ENCODE peak calls at places on chromosomes 12 and 14, in ten cellular contexts. One of them, this sample, is unnamed.

GRCh38 chr12:8849785-8850184 is 27.4 kb downstream of the A2ML1 start:
- DNase-seq in chondrocyte: no peak
- DNase-seq in right lobe of liver: no peak
- DNase-seq in CD4-positive, alpha-beta T cell: no peak
- DNase-seq in psoas muscle: no peak
- DNase-seq in ovary: no peak
- DNase-seq in HFF-Myc: no peak
- DNase-seq in Calu3: no peak
- DNase-seq in mesothelial cell of epicardium: no peak
- DNase-seq in IMR-90: no peak
- DNase-seq in this sample: no peak

GRCh38 chr12:108855284-108856169 is 1.9 kb downstream of the SSH1 start:
- DNase-seq in chondrocyte: no peak
- DNase-seq in right lobe of liver: no peak
- DNase-seq in CD4-positive, alpha-beta T cell: no peak
- DNase-seq in psoas muscle: no peak
- DNase-seq in ovary: no peak
- DNase-seq in HFF-Myc: no peak
- DNase-seq in Calu3: no peak
- DNase-seq in mesothelial cell of epicardium: no peak
- DNase-seq in IMR-90: peak; percentile 52
- DNase-seq in this sample: no peak

GRCh38 chr12:20314325-20314724 is 54.0 kb upstream of the PDE3A start:
- DNase-seq in chondrocyte: no peak
- DNase-seq in right lobe of liver: no peak
- DNase-seq in CD4-positive, alpha-beta T cell: no peak
- DNase-seq in psoas muscle: no peak
- DNase-seq in ovary: no peak
- DNase-seq in HFF-Myc: no peak
- DNase-seq in Calu3: no peak
- DNase-seq in mesothelial cell of epicardium: no peak
- DNase-seq in IMR-90: peak; percentile 21
- DNase-seq in this sample: no peak

GRCh38 chr12:124485371-124485770 is 82.0 kb downstream of the NCOR2 start:
- DNase-seq in chondrocyte: peak; percentile 76
- DNase-seq in right lobe of liver: no peak
- DNase-seq in CD4-positive, alpha-beta T cell: no peak
- DNase-seq in psoas muscle: no peak
- DNase-seq in ovary: no peak
- DNase-seq in HFF-Myc: no peak
- DNase-seq in Calu3: no peak
- DNase-seq in mesothelial cell of epicardium: no peak
- DNase-seq in IMR-90: no peak
- DNase-seq in this sample: no peak

GRCh38 chr12:81146228-81147225 is 68.6 kb downstream of the ACSS3 start:
- DNase-seq in chondrocyte: no peak
- DNase-seq in right lobe of liver: no peak
- DNase-seq in CD4-positive, alpha-beta T cell: no peak
- DNase-seq in psoas muscle: no peak
- DNase-seq in ovary: no peak
- DNase-seq in HFF-Myc: no peak
- DNase-seq in Calu3: no peak
- DNase-seq in mesothelial cell of epicardium: no peak
- DNase-seq in IMR-90: no peak
- DNase-seq in this sample: no peak

GRCh38 chr14:89681086-89682018 is 264.3 kb upstream of the FOXN3 start:
- DNase-seq in chondrocyte: no peak
- DNase-seq in right lobe of liver: no peak
- DNase-seq in CD4-positive, alpha-beta T cell: no peak
- DNase-seq in psoas muscle: no peak
- DNase-seq in ovary: no peak
- DNase-seq in HFF-Myc: no peak
- DNase-seq in Calu3: no peak
- DNase-seq in mesothelial cell of epicardium: no peak
- DNase-seq in IMR-90: no peak
- DNase-seq in this sample: no peak

GRCh38 chr12:19482036-19482435 is 42.7 kb downstream of the AEBP2 start:
- DNase-seq in chondrocyte: no peak
- DNase-seq in right lobe of liver: no peak
- DNase-seq in CD4-positive, alpha-beta T cell: no peak
- DNase-seq in psoas muscle: no peak
- DNase-seq in ovary: no peak
- DNase-seq in HFF-Myc: no peak
- DNase-seq in Calu3: no peak
- DNase-seq in mesothelial cell of epicardium: no peak
- DNase-seq in IMR-90: no peak
- DNase-seq in this sample: peak; percentile 34

GRCh38 chr12:46214668-46215429 is 54.0 kb downstream of the SLC38A1 start:
- DNase-seq in chondrocyte: no peak
- DNase-seq in right lobe of liver: no peak
- DNase-seq in CD4-positive, alpha-beta T cell: peak; percentile 72
- DNase-seq in psoas muscle: no peak
- DNase-seq in ovary: no peak
- DNase-seq in HFF-Myc: no peak
- DNase-seq in Calu3: no peak
- DNase-seq in mesothelial cell of epicardium: no peak
- DNase-seq in IMR-90: peak; percentile 36
- DNase-seq in this sample: no peak

GRCh38 chr14:23580152-23580926 is 1.7 kb upstream of the JPH4 start:
- DNase-seq in chondrocyte: no peak
- DNase-seq in right lobe of liver: no peak
- DNase-seq in CD4-positive, alpha-beta T cell: no peak
- DNase-seq in psoas muscle: no peak
- DNase-seq in ovary: no peak
- DNase-seq in HFF-Myc: no peak
- DNase-seq in Calu3: no peak
- DNase-seq in mesothelial cell of epicardium: no peak
- DNase-seq in IMR-90: no peak
- DNase-seq in this sample: no peak

DNA sequence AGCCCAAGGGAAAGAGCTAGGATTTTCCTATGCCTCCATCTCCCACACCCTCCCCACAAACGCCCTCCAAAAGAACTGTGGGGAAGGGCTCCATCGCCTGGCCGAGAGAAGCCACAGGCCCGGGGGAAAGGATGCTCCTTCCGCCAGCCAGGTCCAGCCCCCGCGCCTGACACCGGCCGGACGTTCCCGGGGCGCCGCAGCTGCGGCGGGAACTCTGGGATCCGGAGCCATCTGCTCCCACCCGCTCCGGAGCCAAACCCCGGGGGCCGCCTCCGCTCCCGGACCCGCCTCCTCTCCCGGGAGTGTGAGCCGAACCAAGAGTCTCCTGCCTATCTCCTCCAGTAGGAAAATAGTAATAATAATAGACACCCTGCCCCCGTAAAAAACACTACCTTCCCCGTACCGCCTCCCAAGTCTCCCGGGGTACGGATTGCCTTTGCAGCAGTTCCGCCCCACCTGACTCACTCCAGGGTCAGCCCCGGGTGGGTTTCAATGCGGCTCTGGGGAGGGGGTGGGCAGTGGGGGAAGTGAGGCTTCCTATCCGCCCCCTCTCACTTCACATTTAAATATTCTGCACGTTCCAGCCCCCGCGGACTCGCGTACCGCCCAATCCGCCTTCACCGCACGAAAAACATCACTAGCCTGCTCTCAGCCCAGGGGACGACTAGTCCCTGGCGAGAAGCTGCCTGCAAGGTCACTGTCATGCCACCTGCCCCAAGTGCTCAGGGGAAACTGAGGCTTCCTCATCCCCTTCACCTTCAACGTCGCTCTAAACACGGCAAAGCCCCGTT is 2.4 kb downstream of the AGAP2 start:
- DNase-seq in chondrocyte: peak; percentile 83
- DNase-seq in right lobe of liver: no peak
- DNase-seq in CD4-positive, alpha-beta T cell: no peak
- DNase-seq in psoas muscle: no peak
- DNase-seq in ovary: peak; percentile 65
- DNase-seq in HFF-Myc: no peak
- DNase-seq in Calu3: peak; percentile 48
- DNase-seq in mesothelial cell of epicardium: no peak
- DNase-seq in IMR-90: peak; percentile 37
- DNase-seq in this sample: peak; percentile 56
- TF ChIP-seq CTCF in chondrocyte: peak; percentile 74
- TF ChIP-seq CTCF in right lobe of liver: peak; percentile 11
- TF ChIP-seq CTCF in CD4-positive, alpha-beta T cell: no peak
- TF ChIP-seq CTCF in psoas muscle: no peak
- TF ChIP-seq CTCF in ovary: no peak
- TF ChIP-seq CTCF in HFF-Myc: peak; percentile 39
- TF ChIP-seq CTCF in Calu3: no peak
- TF ChIP-seq CTCF in mesothelial cell of epicardium: no peak
- TF ChIP-seq CTCF in IMR-90: peak; percentile 50
- TF ChIP-seq CTCF in this sample: peak; percentile 37

GRCh38 chr14:21768116-21768874 is 94.7 kb upstream of the OR4E1 start:
- DNase-seq in chondrocyte: no peak
- DNase-seq in right lobe of liver: no peak
- DNase-seq in CD4-positive, alpha-beta T cell: no peak
- DNase-seq in psoas muscle: no peak
- DNase-seq in ovary: no peak
- DNase-seq in HFF-Myc: no peak
- DNase-seq in Calu3: peak; percentile 18
- DNase-seq in mesothelial cell of epicardium: no peak
- DNase-seq in IMR-90: peak; percentile 1
- DNase-seq in this sample: peak; percentile 40
- TF ChIP-seq CTCF in chondrocyte: peak; percentile 66
- TF ChIP-seq CTCF in right lobe of liver: peak; percentile 28
- TF ChIP-seq CTCF in CD4-positive, alpha-beta T cell: peak; percentile 74
- TF ChIP-seq CTCF in psoas muscle: no peak
- TF ChIP-seq CTCF in ovary: no peak
- TF ChIP-seq CTCF in HFF-Myc: peak; percentile 22
- TF ChIP-seq CTCF in Calu3: peak; percentile 45
- TF ChIP-seq CTCF in mesothelial cell of epicardium: peak; percentile 45
- TF ChIP-seq CTCF in IMR-90: peak; percentile 38
- TF ChIP-seq CTCF in this sample: peak; percentile 44

GRCh38 chr14:68943107-68943506 is 36.0 kb downstream of the ACTN1 start:
- DNase-seq in chondrocyte: no peak
- DNase-seq in right lobe of liver: no peak
- DNase-seq in CD4-positive, alpha-beta T cell: no peak
- DNase-seq in psoas muscle: no peak
- DNase-seq in ovary: no peak
- DNase-seq in HFF-Myc: no peak
- DNase-seq in Calu3: no peak
- DNase-seq in mesothelial cell of epicardium: no peak
- DNase-seq in IMR-90: peak; percentile 38
- DNase-seq in this sample: no peak

GRCh38 chr14:68942281-68943035 is 36.6 kb downstream of the ACTN1 start:
- DNase-seq in chondrocyte: no peak
- DNase-seq in right lobe of liver: no peak
- DNase-seq in CD4-positive, alpha-beta T cell: no peak
- DNase-seq in psoas muscle: no peak
- DNase-seq in ovary: no peak
- DNase-seq in HFF-Myc: no peak
- DNase-seq in Calu3: no peak
- DNase-seq in mesothelial cell of epicardium: no peak
- DNase-seq in IMR-90: peak; percentile 48
- DNase-seq in this sample: no peak

GRCh38 chr14:68939893-68940613 is 39.0 kb downstream of the ACTN1 start:
- DNase-seq in chondrocyte: peak; percentile 98
- DNase-seq in right lobe of liver: peak; percentile 78
- DNase-seq in CD4-positive, alpha-beta T cell: no peak
- DNase-seq in psoas muscle: peak; percentile 68
- DNase-seq in ovary: peak; percentile 66
- DNase-seq in HFF-Myc: peak; percentile 69
- DNase-seq in Calu3: peak; percentile 86
- DNase-seq in mesothelial cell of epicardium: no peak
- DNase-seq in IMR-90: peak; percentile 97
- DNase-seq in this sample: peak; percentile 94

GRCh38 chr14:68940614-68941185 is 38.4 kb downstream of the ACTN1 start:
- DNase-seq in chondrocyte: peak; percentile 68
- DNase-seq in right lobe of liver: no peak
- DNase-seq in CD4-positive, alpha-beta T cell: no peak
- DNase-seq in psoas muscle: no peak
- DNase-seq in ovary: no peak
- DNase-seq in HFF-Myc: no peak
- DNase-seq in Calu3: no peak
- DNase-seq in mesothelial cell of epicardium: no peak
- DNase-seq in IMR-90: no peak
- DNase-seq in this sample: no peak

DNA sequence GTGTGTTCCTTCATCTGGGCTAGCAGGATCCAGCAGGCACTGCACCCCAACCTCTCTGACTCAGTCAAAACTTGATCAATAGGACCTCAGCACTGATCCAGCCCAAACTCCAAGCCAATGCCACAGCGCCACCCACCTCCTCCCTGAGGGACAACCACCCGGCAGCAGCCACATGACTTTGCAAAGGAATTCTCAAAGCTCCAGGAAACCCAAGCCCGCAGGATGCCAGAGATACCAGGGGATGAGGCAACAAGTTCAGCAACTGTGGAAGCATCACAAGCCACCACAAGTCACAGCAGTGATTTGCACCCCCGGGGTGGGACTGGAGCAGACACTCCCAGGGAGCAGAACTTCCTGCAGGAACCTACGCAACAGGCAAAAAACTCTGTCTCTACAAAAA is 37.3 kb downstream of the ACTN1 start:
- DNase-seq in chondrocyte: no peak
- DNase-seq in right lobe of liver: peak; percentile 70
- DNase-seq in CD4-positive, alpha-beta T cell: no peak
- DNase-seq in psoas muscle: no peak
- DNase-seq in ovary: no peak
- DNase-seq in HFF-Myc: no peak
- DNase-seq in Calu3: peak; percentile 84
- DNase-seq in mesothelial cell of epicardium: no peak
- DNase-seq in IMR-90: peak; percentile 90
- DNase-seq in this sample: peak; percentile 96
- TF ChIP-seq CTCF in chondrocyte: peak; percentile 84
- TF ChIP-seq CTCF in right lobe of liver: peak; percentile 45
- TF ChIP-seq CTCF in CD4-positive, alpha-beta T cell: no peak
- TF ChIP-seq CTCF in psoas muscle: peak; percentile 29
- TF ChIP-seq CTCF in ovary: no peak
- TF ChIP-seq CTCF in HFF-Myc: peak; percentile 23
- TF ChIP-seq CTCF in Calu3: no peak
- TF ChIP-seq CTCF in mesothelial cell of epicardium: no peak
- TF ChIP-seq CTCF in IMR-90: peak; percentile 61
- TF ChIP-seq CTCF in this sample: peak; percentile 33

GRCh38 chr14:85963486-85963885 is 433.5 kb downstream of the FLRT2 start:
- DNase-seq in chondrocyte: no peak
- DNase-seq in right lobe of liver: no peak
- DNase-seq in CD4-positive, alpha-beta T cell: no peak
- DNase-seq in psoas muscle: no peak
- DNase-seq in ovary: no peak
- DNase-seq in HFF-Myc: no peak
- DNase-seq in Calu3: no peak
- DNase-seq in mesothelial cell of epicardium: no peak
- DNase-seq in IMR-90: no peak
- DNase-seq in this sample: no peak

GRCh38 chr14:85959063-85959462 is 429.1 kb downstream of the FLRT2 start:
- DNase-seq in chondrocyte: no peak
- DNase-seq in right lobe of liver: no peak
- DNase-seq in CD4-positive, alpha-beta T cell: no peak
- DNase-seq in psoas muscle: no peak
- DNase-seq in ovary: no peak
- DNase-seq in HFF-Myc: no peak
- DNase-seq in Calu3: no peak
- DNase-seq in mesothelial cell of epicardium: no peak
- DNase-seq in IMR-90: no peak
- DNase-seq in this sample: no peak

GRCh38 chr14:85960781-85961180 is 430.8 kb downstream of the FLRT2 start:
- DNase-seq in chondrocyte: no peak
- DNase-seq in right lobe of liver: no peak
- DNase-seq in CD4-positive, alpha-beta T cell: no peak
- DNase-seq in psoas muscle: no peak
- DNase-seq in ovary: no peak
- DNase-seq in HFF-Myc: no peak
- DNase-seq in Calu3: no peak
- DNase-seq in mesothelial cell of epicardium: no peak
- DNase-seq in IMR-90: no peak
- DNase-seq in this sample: no peak

GRCh38 chr14:85958069-85958468 is 428.1 kb downstream of the FLRT2 start:
- DNase-seq in chondrocyte: no peak
- DNase-seq in right lobe of liver: no peak
- DNase-seq in CD4-positive, alpha-beta T cell: no peak
- DNase-seq in psoas muscle: no peak
- DNase-seq in ovary: no peak
- DNase-seq in HFF-Myc: no peak
- DNase-seq in Calu3: no peak
- DNase-seq in mesothelial cell of epicardium: no peak
- DNase-seq in IMR-90: no peak
- DNase-seq in this sample: no peak
- TF ChIP-seq CTCF in chondrocyte: peak; percentile 20
- TF ChIP-seq CTCF in right lobe of liver: no peak
- TF ChIP-seq CTCF in CD4-positive, alpha-beta T cell: no peak
- TF ChIP-seq CTCF in psoas muscle: no peak
- TF ChIP-seq CTCF in ovary: no peak
- TF ChIP-seq CTCF in HFF-Myc: no peak
- TF ChIP-seq CTCF in Calu3: no peak
- TF ChIP-seq CTCF in mesothelial cell of epicardium: no peak
- TF ChIP-seq CTCF in IMR-90: no peak
- TF ChIP-seq CTCF in this sample: no peak

This sample was measured in MCF 10A.